ENCODE peak calls at places on chromosome 16, in four cellular contexts. N, H, S and T are unnamed samples. For H3K4me1, the result is how much of the 10 kb centered on the place peaks cover.

GRCh38 chr16:63689068-63689467 is 1432.8 kb downstream of the CDH11 start:
- DNase-seq in N (no peak), H (no peak), S (no peak), T (no peak)

GRCh38 chr16:85607331-85607765 is 5.8 kb upstream of the GSE1 start:
- DNase-seq in N (no peak), H (no peak), S (no peak), T (no peak)

GRCh38 chr16:30025574-30025973 is 2.6 kb downstream of the C16orf92 start:
- DNase-seq in N (no peak), H (no peak), S (no peak), T (no peak)

GRCh38 chr16:56606688-56607618 is 1.4 kb upstream of the MT2A start:
- DNase-seq in N (peak), H (peak), S (peak), T (peak)

GRCh38 chr16:47574091-47575054 is 113.2 kb downstream of the PHKB start:
- DNase-seq in N (no peak), H (no peak), S (peak), T (no peak)

GRCh38 chr16:77307764-77308561 is 108.8 kb downstream of the SYCE1L start:
- DNase-seq in N (no peak), H (no peak), S (peak), T (no peak)

GRCh38 chr16:49337814-49338350 is 35.7 kb upstream of the C16orf78 start:
- DNase-seq in N (no peak), H (no peak), S (no peak), T (no peak)

GRCh38 chr16:56255904-56256303 is 64.6 kb downstream of the GNAO1 start:
- DNase-seq in N (no peak), H (no peak), S (no peak), T (no peak)

GRCh38 chr16:88772871-88773811 is 11.9 kb downstream of the PIEZO1 start:
- DNase-seq in N (peak), H (peak), S (peak), T (no peak)

GRCh38 chr16:89374393-89374948 is 115.9 kb downstream of the ANKRD11 start:
- DNase-seq in N (no peak), H (peak), S (no peak), T (no peak)

GRCh38 chr16:35562471-35562870 is 2103.1 kb downstream of the TP53TG3F start:
- DNase-seq in N (no peak), H (no peak), S (no peak), T (no peak)

GRCh38 chr16:81238296-81239011 is at the start of gene BCO1:
- DNase-seq in N (no peak), H (no peak), S (peak), T (peak)

DNA sequence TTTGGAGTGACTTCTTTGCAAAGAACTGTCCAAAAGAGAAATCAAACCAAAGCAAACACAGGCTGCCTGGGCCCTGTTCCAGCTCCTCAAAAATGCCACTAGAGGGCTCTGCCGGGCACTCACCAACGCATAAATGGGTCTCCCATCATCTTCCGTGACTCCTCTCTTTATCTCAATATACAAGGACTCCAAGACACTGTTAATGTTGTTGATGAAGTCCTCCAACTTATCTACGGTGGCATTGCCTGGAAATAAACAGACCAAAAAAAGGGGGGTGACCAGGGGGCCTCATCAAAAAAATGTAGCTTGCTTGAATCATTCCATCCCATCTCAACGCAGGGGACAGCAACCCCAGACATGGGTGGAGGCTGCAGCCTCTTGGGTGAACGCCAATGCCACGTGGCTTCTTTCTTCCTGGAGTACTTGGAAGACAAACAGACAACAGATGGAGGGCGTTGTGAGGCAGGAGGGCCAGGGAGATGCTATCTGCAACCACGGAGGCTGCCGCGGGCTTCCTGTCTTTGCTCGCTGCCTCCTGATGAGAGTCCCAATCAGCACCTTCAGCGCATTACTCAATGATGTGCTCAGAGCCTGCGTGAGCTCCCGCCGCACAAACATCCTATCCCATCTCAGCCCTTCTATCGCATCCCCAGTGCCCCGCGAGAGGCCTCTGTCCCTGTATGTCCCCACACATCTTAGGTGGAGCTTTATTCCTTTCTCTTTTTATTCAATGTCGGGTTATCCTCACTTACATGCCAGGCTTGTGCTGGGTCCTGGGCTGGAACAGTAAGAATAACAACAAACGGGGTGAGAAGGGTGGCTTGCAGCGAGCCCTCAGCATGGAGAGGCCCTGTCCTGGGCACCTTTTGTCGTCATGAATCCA is 32.0 kb downstream of the KDM8 start:
- DNase-seq in N (peak), H (peak), S (peak), T (peak)
- H3K4me3 ChIP-seq in N (no peak), H (peak), S (no peak), T (peak)

DNA sequence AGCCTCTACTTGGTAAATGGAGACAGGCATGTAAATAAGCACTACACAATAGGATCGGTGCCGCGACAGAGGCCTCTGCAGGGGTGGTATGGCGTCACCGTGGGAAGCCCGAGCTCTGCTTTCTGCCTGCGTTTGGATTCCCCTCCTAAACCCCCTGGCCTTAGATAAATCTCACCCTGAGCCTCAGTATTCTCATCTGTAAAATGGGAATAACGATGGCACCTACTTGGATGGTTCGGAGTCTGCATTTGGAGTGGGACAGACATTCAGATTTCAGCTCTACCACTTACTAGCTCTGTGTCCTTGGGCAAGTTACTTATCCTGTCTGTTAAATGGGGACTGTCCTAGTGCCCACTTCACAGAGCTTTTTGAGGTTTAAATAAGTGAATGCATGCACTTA is 42.8 kb upstream of the TNRC6A start:
- DNase-seq in N (no peak), H (no peak), S (no peak), T (no peak)
- H3K27ac ChIP-seq in N (no peak), H (peak), S (no peak), T (peak)

GRCh38 chr16:24847358-24847664 is 1.5 kb downstream of the SLC5A11 start:
- DNase-seq in N (no peak), H (no peak), S (no peak), T (no peak)
- H3K4me1 ChIP-seq in N (under half), H (under half), S (under half), T (under half)

DNA sequence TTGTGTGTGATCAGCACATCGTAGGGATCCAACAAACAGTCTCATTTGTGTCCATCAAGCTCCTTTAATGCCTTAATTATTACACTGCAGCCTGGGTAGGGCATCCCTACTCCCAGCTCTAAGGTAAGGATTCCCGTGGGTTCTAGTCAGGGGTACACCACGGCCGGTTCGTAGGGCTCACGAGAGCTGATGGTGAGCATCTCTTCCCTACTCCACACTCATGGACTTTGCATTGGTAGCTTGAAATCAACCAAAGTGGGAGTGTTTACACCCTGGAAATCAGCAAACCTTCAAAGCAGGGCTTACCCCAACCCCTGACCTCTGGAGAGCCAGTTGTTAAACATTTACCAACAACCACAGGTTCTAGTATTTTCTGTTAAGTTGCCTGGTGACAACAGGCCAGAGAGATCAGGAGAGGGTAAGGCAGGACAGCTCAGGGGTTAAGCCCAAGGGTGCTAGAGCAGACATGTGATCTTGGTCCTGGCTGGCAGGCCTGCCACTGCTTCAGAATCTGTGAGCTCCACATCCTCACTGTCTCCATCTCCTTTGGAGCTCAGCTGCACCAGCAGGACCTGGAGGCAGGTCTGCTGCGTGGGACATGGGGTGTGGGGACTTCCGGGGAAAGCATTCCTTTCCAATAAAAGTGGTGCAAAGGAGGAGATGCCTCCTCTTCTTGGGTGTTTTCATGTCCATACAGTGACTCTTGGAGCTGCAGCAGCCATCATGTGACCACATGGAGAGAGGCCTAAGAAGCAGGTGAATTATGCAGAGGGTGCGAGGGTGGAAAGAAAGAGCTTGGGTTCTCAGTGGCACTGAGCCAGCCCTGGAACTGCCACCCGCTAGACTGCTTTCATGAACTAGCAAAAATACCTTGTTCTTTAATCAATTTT is 36.1 kb upstream of the ZCCHC14 start:
- DNase-seq in N (no peak), H (no peak), S (no peak), T (no peak)
- H3K4me3 ChIP-seq in N (no peak), H (no peak), S (no peak), T (no peak)

GRCh38 chr16:82523786-82524185 is 103.0 kb upstream of the CDH13 start:
- DNase-seq in N (no peak), H (no peak), S (no peak), T (no peak)
- H3K27ac ChIP-seq in N (no peak), H (no peak), S (no peak), T (no peak)

GRCh38 chr16:68074850-68075249 is 10.3 kb upstream of the NFATC3 start:
- DNase-seq in N (no peak), H (no peak), S (no peak), T (no peak)

GRCh38 chr16:68073902-68074760 is 11.0 kb upstream of the NFATC3 start:
- DNase-seq in N (no peak), H (no peak), S (no peak), T (no peak)

GRCh38 chr16:68076560-68076959 is 8.6 kb upstream of the NFATC3 start:
- DNase-seq in N (no peak), H (no peak), S (no peak), T (no peak)

GRCh38 chr16:68077866-68078725 is 7.1 kb upstream of the NFATC3 start:
- DNase-seq in N (no peak), H (no peak), S (no peak), T (no peak)

GRCh38 chr16:68075980-68076379 is 9.2 kb upstream of the NFATC3 start:
- DNase-seq in N (no peak), H (no peak), S (no peak), T (no peak)
- H3K4me1 ChIP-seq in N (under half), H (under half), S (under half), T (under half)